ENCODE peak calls at places on chromosomes 6 and 20, in four cellular contexts. Y is upper lobe of right lung; U is vagina; W is CD8-positive, alpha-beta T cell. C is an unnamed sample.

GRCh38 chr6:23282243-23283021 is 713.1 kb downstream of the HDGFL1 start:
- DNase-seq in Y (no peak), U (no peak), W (no peak), C (no peak)

GRCh38 chr20:52432740-52433139 is 241.2 kb upstream of the ZFP64 start:
- DNase-seq in Y (no peak), U (no peak), W (no peak), C (no peak)

GRCh38 chr6:63644668-63645326 is 9.2 kb downstream of the PHF3 start:
- DNase-seq in Y (no peak), U (no peak), W (no peak), C (peak; percentile 57)

GRCh38 chr20:8509809-8510208 is 377.7 kb downstream of the PLCB1 start:
- DNase-seq in Y (no peak), U (no peak), W (no peak), C (no peak)

GRCh38 chr6:132390451-132390850 is 10.8 kb downstream of the MOXD1 start:
- DNase-seq in Y (no peak), U (no peak), W (no peak), C (no peak)

GRCh38 chr6:53992522-53992921 is 118.7 kb upstream of the MLIP start:
- DNase-seq in Y (no peak), U (no peak), W (no peak), C (no peak)

GRCh38 chr6:144659202-144659731 is 374.1 kb downstream of the UTRN start:
- DNase-seq in Y (no peak), U (no peak), W (no peak), C (peak; percentile 85)

GRCh38 chr6:3669916-3670315 is 81.6 kb downstream of the PXDC1 start:
- DNase-seq in Y (no peak), U (no peak), W (no peak), C (no peak)

GRCh38 chr6:158669145-158670035 is 19.5 kb downstream of the SYTL3 start:
- DNase-seq in Y (no peak), U (no peak), W (no peak), C (peak; percentile 22)
- H3K4me1 ChIP-seq in Y (peaks cover 16% of the 10 kb centered on the region), U (peaks cover 27% of the 10 kb centered on the region), W (no peaks in the 10 kb centered on the region), C (peaks cover 84% of the 10 kb centered on the region)

DNA sequence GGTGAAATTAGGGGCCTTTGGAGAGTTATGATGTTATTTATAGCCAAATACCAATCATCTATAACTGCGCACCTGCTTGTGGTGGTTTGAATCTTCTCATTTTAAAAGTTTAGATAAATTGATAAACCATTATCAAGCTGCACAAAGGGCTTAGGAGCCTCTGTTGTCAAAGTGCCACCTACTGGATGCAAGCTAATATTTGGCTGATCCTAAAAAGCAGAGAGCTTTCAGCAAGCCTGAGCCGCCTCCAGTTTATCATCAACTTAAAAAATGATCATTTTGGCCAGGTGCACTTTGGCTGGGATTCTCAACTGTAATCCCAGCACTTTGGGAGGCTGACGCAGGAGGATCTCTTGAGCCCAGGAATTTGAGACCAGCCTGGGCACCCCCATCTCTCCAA is 58.5 kb upstream of the ATXN1 start:
- DNase-seq in Y (no peak), U (no peak), W (no peak), C (no peak)
- TF ChIP-seq CTCF in Y (peak; percentile 18), U (no peak), W (no peak), C (no peak)

GRCh38 chr6:170554888-170555137 is 644 bp downstream of the TBP start:
- DNase-seq in Y (no peak), U (no peak), W (no peak), C (no peak)

GRCh38 chr6:170554086-170554887 is at the start of gene TBP:
- DNase-seq in Y (peak; percentile 98), U (peak; percentile 99), W (peak; percentile 98), C (peak; percentile 99)

GRCh38 chr6:170555305-170555704 is 1.1 kb downstream of the TBP start:
- DNase-seq in Y (no peak), U (no peak), W (no peak), C (no peak)

GRCh38 chr6:170552765-170553685 is at the start of gene PSMB1:
- DNase-seq in Y (peak; percentile 96), U (peak; percentile 97), W (peak; percentile 85), C (peak; percentile 95)

DNA sequence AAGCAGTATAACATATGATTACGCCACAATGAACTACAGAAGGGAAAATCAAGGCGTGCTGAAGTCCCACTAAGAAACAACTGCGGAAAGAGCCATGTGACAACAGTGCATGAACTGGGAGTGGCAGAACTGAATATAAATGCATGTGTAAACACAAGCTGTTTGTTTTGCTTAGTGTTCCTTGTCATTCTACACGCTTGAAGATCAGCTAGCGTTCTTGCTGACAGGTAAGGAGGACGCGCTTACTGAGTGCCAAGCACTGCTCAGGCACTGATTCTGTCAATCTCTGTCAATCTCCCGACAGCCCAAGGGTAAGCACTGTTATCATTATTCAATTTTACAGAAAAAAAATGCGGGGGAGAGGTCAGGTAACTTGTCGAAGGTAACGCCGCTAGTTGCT is 483 bp upstream of the TBP start:
- DNase-seq in Y (no peak), U (no peak), W (no peak), C (no peak)
- H3K4me1 ChIP-seq in Y (peaks cover 39% of the 10 kb centered on the region), U (peaks cover 57% of the 10 kb centered on the region), W (peaks cover 44% of the 10 kb centered on the region), C (peaks cover 23% of the 10 kb centered on the region)

DNA sequence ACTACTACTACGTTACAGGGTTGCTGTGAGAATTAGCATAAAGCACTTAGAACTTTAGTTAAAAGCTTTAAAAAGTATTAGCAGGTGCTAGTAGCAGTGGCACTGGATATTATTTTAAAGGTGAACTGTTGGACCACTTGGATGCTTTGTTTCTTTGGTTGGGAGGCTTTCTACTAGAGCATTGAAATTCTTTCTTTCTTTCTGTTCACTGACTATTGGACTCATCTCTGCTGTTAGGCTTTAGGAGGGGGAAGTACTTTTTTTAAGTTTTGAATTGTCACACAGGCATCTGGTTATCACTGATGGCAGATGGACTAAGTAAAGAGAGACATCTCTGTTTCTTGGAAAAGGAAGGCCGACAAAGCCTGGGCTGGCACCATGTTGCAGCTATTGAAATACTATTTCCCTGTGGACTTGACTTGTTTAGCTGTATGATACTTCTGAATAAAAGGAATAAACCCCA is 4.8 kb downstream of the TBPL1 start:
- DNase-seq in Y (no peak), U (no peak), W (no peak), C (no peak)
- TF ChIP-seq CTCF in Y (no peak), U (no peak), W (no peak), C (no peak)

GRCh38 chr20:36833275-36834020 is 42.5 kb upstream of the TLDC2 start:
- DNase-seq in Y (no peak), U (no peak), W (no peak), C (no peak)
- H3K4me1 ChIP-seq in Y (peaks cover 60% of the 10 kb centered on the region), U (peaks cover 68% of the 10 kb centered on the region), W (peaks cover 6% of the 10 kb centered on the region), C (peaks cover 48% of the 10 kb centered on the region)

DNA sequence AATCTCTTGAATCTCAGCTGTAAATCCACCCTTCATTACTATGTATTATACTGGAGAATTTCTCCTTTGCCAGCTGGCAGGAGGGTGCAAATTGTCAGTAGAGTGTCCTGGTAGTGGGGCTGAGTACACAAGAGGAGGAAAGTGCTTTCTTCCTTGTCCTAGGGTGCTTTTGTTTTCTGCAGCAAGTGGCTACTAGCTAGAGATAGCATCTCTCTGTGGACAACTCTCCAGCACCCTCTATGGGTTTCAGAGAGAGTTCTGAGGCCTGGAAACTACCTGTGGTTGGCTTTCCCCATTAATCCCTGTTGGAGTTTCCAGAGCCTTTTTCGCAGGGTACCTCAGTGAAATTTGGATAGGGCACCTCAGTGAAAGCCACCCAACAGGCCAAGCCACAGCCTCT is 422.5 kb upstream of the RGS17 start:
- DNase-seq in Y (no peak), U (no peak), W (no peak), C (peak; percentile 56)
- TF ChIP-seq CTCF in Y (no peak), U (no peak), W (no peak), C (peak; percentile 79)

GRCh38 chr6:35019171-35019570 is 122.0 kb downstream of the TCP11 start:
- DNase-seq in Y (no peak), U (no peak), W (no peak), C (no peak)

GRCh38 chr6:35018184-35018523 is 123.0 kb downstream of the TCP11 start:
- DNase-seq in Y (no peak), U (no peak), W (no peak), C (no peak)

GRCh38 chr6:35019831-35020230 is 121.3 kb downstream of the TCP11 start:
- DNase-seq in Y (no peak), U (no peak), W (no peak), C (peak; percentile 71)

GRCh38 chr6:35017461-35018183 is 123.5 kb downstream of the TCP11 start:
- DNase-seq in Y (peak; percentile 76), U (no peak), W (no peak), C (peak; percentile 67)

DNA sequence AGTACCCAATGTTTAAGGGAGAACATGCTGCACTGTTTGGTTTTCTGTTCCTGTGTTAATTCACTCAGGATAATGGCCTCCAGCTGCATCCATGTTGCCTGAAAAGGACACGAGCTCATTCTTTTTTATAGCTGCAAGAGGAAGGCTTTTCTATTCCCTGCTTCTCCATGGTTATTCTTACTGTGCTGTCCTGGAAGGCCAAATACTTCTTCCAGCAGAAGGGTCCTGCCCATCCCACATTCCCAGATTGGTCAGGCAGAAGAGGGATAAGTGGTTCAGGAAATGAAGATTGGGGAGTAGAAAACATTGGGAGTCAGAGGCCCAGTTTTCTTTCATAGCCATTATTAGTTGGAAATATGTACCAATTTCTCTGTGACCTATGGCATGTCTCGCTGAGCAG is 122.4 kb downstream of the TCP11 start:
- DNase-seq in Y (no peak), U (no peak), W (no peak), C (no peak)
- H3K4me1 ChIP-seq in Y (peaks cover 37% of the 10 kb centered on the region), U (peaks cover 70% of the 10 kb centered on the region), W (no peaks in the 10 kb centered on the region), C (peaks cover 93% of the 10 kb centered on the region)

C was measured in thyroid gland.